ENCODE peak calls at places on chromosomes 12 and 14, in five cellular contexts. F is hypothalamus, G is AG04450, T is adrenal gland, Q is D341Med. I is an unnamed sample.

GRCh38 chr12:28899951-28900350 is 249.1 kb upstream of the FAR2 start:
- DNase-seq in F (no peak), G (peak), T (no peak), Q (no peak), I (no peak)

GRCh38 chr14:64707661-64708060 is 3.4 kb downstream of the PLEKHG3 start:
- DNase-seq in F (no peak), G (peak), T (no peak), Q (no peak), I (no peak)

GRCh38 chr12:4355843-4356327 is 23.6 kb downstream of the FGF23 start:
- DNase-seq in F (no peak), G (no peak), T (peak), Q (peak), I (peak)

GRCh38 chr12:6703631-6704030 is 3.0 kb upstream of the PIANP start:
- DNase-seq in F (no peak), G (no peak), T (no peak), Q (no peak), I (no peak)

GRCh38 chr14:37594238-37594915 is 672 bp downstream of the FOXA1 start:
- DNase-seq in F (no peak), G (peak), T (peak), Q (peak), I (peak)

GRCh38 chr14:104245723-104246122 is 107.3 kb downstream of the KIF26A start:
- DNase-seq in F (no peak), G (no peak), T (no peak), Q (no peak), I (no peak)

GRCh38 chr14:29820785-29821184 is 106.9 kb downstream of the PRKD1 start:
- DNase-seq in F (no peak), G (no peak), T (no peak), Q (no peak), I (no peak)

GRCh38 chr14:22819191-22819988 is 4.2 kb upstream of the SLC7A7 start:
- DNase-seq in F (no peak), G (no peak), T (no peak), Q (no peak), I (peak)

GRCh38 chr14:100826371-100827139 is 637 bp downstream of the MEG3 start:
- DNase-seq in F (no peak), G (no peak), T (no peak), Q (no peak), I (no peak)

GRCh38 chr14:39488600-39488999 is 56.4 kb upstream of the FBXO33 start:
- DNase-seq in F (no peak), G (no peak), T (peak), Q (peak), I (no peak)

GRCh38 chr12:105069936-105070702 is 14.1 kb downstream of the ALDH1L2 start:
- DNase-seq in F (no peak), G (no peak), T (no peak), Q (no peak), I (no peak)

GRCh38 chr12:7638064-7638763 is 27.5 kb downstream of the APOBEC1 start:
- DNase-seq in F (no peak), G (no peak), T (peak), Q (no peak), I (peak)

GRCh38 chr12:131833896-131834641 is 5.9 kb downstream of the MMP17 start:
- DNase-seq in F (no peak), G (no peak), T (no peak), Q (no peak), I (no peak)

GRCh38 chr12:116057356-116057755 is 220.1 kb downstream of the MED13L start:
- DNase-seq in F (no peak), G (no peak), T (no peak), Q (no peak), I (no peak)

GRCh38 chr12:53754196-53754595 is 2.4 kb upstream of the CISTR start:
- DNase-seq in F (no peak), G (no peak), T (no peak), Q (no peak), I (no peak)

GRCh38 chr12:115584156-115584555 is 693.3 kb downstream of the MED13L start:
- DNase-seq in F (no peak), G (no peak), T (no peak), Q (no peak), I (no peak)

GRCh38 chr12:113700943-113701342 is 229.3 kb upstream of the LHX5 start:
- DNase-seq in F (no peak), G (no peak), T (peak), Q (no peak), I (no peak)

GRCh38 chr12:117313906-117314305 is 47.5 kb downstream of the NOS1 start:
- DNase-seq in F (no peak), G (no peak), T (no peak), Q (no peak), I (no peak)

GRCh38 chr14:104386281-104386841 is 193.2 kb upstream of the C14orf180 start:
- DNase-seq in F (no peak), G (no peak), T (no peak), Q (no peak), I (no peak)

GRCh38 chr14:90695997-90696681 is 120.1 kb downstream of the TTC7B start:
- DNase-seq in F (no peak), G (no peak), T (no peak), Q (no peak), I (no peak)

GRCh38 chr12:21502872-21503271 is 1.3 kb downstream of the GOLT1B start:
- DNase-seq in F (no peak), G (no peak), T (no peak), Q (no peak), I (no peak)

GRCh38 chr12:57410534-57410933 is 20.3 kb downstream of the R3HDM2 start:
- DNase-seq in F (no peak), G (no peak), T (no peak), Q (no peak), I (no peak)

GRCh38 chr12:129614221-129614885 is 289.5 kb downstream of the TMEM132D start:
- DNase-seq in F (no peak), G (no peak), T (no peak), Q (no peak), I (no peak)

GRCh38 chr12:79844693-79845092 is 90.2 kb downstream of the PPP1R12A start:
- DNase-seq in F (no peak), G (peak), T (no peak), Q (no peak), I (no peak)

GRCh38 chr14:24813819-24814259 is 179.8 kb upstream of the GZMB start:
- DNase-seq in F (no peak), G (no peak), T (no peak), Q (no peak), I (no peak)